ENCODE peak calls at places on chromosomes 13 and 19, in five cellular contexts. Q is K562, J is HepG2, Y is HCT116, S is GM23338. G is an unnamed sample.

GRCh38 chr19:39413269-39413902 is 917 bp downstream of the PLEKHG2 start:
- DNase-seq in Q (peak; percentile 52), J (no peak), S (peak; percentile 74), Y (no peak), G (peak; percentile 71)

GRCh38 chr13:49454388-49455015 is 10.4 kb downstream of the SETDB2 start:
- DNase-seq in J (no peak), S (peak; percentile 6), Y (no peak), Q (no peak), G (no peak)

GRCh38 chr19:45112111-45112827 is 19.3 kb downstream of the PPP1R37 start:
- DNase-seq in J (no peak), S (no peak), Y (no peak), Q (no peak), G (no peak)

GRCh38 chr13:104871456-104871855 is 1664.0 kb downstream of the EFNB2 start:
- DNase-seq in J (no peak), Y (no peak), Q (no peak), S (no peak), G (no peak)

GRCh38 chr13:47250141-47250540 is 353.3 kb upstream of the HTR2A start:
- DNase-seq in Y (no peak), S (no peak), Q (no peak), J (no peak), G (no peak)

GRCh38 chr19:4815426-4816387 is 15.8 kb downstream of the TICAM1 start:
- DNase-seq in S (peak; percentile 98), Q (peak; percentile 99), J (peak; percentile 93), Y (peak; percentile 91), G (peak; percentile 88)

GRCh38 chr19:43984687-43985000 is 656 bp downstream of the ZNF155 start:
- DNase-seq in Q (no peak), Y (no peak), J (no peak), S (no peak), G (no peak)

GRCh38 chr19:4120531-4120930 is 3.4 kb downstream of the MAP2K2 start:
- DNase-seq in S (no peak), Q (no peak), J (no peak), Y (no peak), G (no peak)

GRCh38 chr19:13613447-13613846 is 107.2 kb upstream of the CACNA1A start:
- DNase-seq in Y (no peak), J (no peak), S (no peak), Q (no peak), G (no peak)

GRCh38 chr13:111328111-111328802 is 7.8 kb downstream of the TEX29 start:
- DNase-seq in J (no peak), S (no peak), Q (no peak), Y (no peak), G (no peak)

GRCh38 chr13:99307648-99308339 is 595 bp upstream of the GPR183 start:
- DNase-seq in S (no peak), J (no peak), Y (no peak), Q (peak; percentile 48), G (peak; percentile 84)

GRCh38 chr13:41232715-41233114 is 30.7 kb downstream of the MTRF1 start:
- DNase-seq in J (no peak), Q (no peak), S (no peak), Y (no peak), G (no peak)

GRCh38 chr19:37304190-37304883 is 66.6 kb upstream of the ZNF527 start:
- DNase-seq in J (no peak), Q (peak; percentile 13), Y (no peak), S (no peak), G (no peak)

GRCh38 chr19:6800991-6801396 is 28.5 kb downstream of the VAV1 start:
- DNase-seq in S (no peak), Q (no peak), Y (peak; percentile 39), J (peak; percentile 19), G (peak; percentile 15)

GRCh38 chr19:15393963-15394362 is 14.4 kb upstream of the AKAP8 start:
- DNase-seq in J (no peak), Y (no peak), S (no peak), Q (no peak), G (no peak)

GRCh38 chr19:52734340-52734892 is 428 bp downstream of the ZNF611 start:
- DNase-seq in J (no peak), S (peak; percentile 39), Q (peak; percentile 23), Y (no peak), G (no peak)

GRCh38 chr19:12801466-12802266 is at the start of the genes PRDX2 and THSD8:
- DNase-seq in Y (no peak), Q (peak; percentile 89), J (peak; percentile 53), S (peak; percentile 94), G (peak; percentile 75)

GRCh38 chr19:6744381-6745288 is 5.2 kb downstream of the TRIP10 start:
- DNase-seq in S (no peak), Y (no peak), Q (no peak), J (no peak), G (peak; percentile 78)

GRCh38 chr13:95226932-95227718 is 74.1 kb downstream of the ABCC4 start:
- DNase-seq in Y (no peak), S (no peak), Q (no peak), J (no peak), G (peak; percentile 11)

GRCh38 chr19:58559275-58560006 is 1.0 kb upstream of the UBE2M start:
- DNase-seq in Y (peak; percentile 90), J (peak; percentile 92), S (peak; percentile 96), Q (peak; percentile 98), G (peak; percentile 85)

GRCh38 chr13:24709186-24709913 is 29.1 kb downstream of the ATP12A start:
- DNase-seq in Q (no peak), S (peak; percentile 26), J (no peak), Y (no peak), G (no peak)

GRCh38 chr13:95075506-95075905 is 225.7 kb downstream of the ABCC4 start:
- DNase-seq in Y (no peak), J (no peak), Q (no peak), S (no peak), G (no peak)

DNA sequence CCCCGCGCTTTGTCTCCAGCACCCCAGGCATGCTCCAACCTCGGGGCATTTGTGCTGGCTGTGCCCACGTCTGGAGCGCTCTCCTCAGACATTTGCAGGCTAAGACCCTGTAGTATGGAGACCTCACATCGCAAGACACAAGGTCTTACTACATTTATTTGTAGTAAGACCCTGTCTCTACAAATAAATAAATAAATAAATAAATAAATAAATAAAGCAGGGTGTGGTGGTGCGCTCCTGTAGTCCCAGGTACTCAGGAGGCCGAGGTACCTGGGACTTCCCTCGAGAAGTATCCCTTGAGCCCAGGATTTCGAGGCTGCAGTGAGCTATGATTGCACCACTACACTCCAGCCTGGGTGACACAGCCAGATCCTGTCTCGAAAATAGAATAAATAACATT is 4.6 kb downstream of the NXNL1 start:
- DNase-seq in Q (no peak), Y (no peak), J (no peak), S (no peak), G (no peak)
- TF ChIP-seq EZH2 in Q (no peak), Y (no peak), J (no peak), S (no peak), G (peak; percentile 22)

GRCh38 chr13:113086031-113086750 is 19.4 kb upstream of the F7 start:
- DNase-seq in S (peak; percentile 74), J (no peak), Y (no peak), Q (peak; percentile 43), G (no peak)

GRCh38 chr13:113083402-113084061 is 22.1 kb upstream of the F7 start:
- DNase-seq in Q (no peak), Y (peak; percentile 42), S (no peak), J (no peak), G (no peak)

GRCh38 chr13:113083022-113083373 is 22.6 kb upstream of the F7 start:
- DNase-seq in S (no peak), Q (no peak), Y (no peak), J (no peak), G (no peak)

GRCh38 chr13:113084943-113085540 is 20.5 kb upstream of the F7 start:
- DNase-seq in Q (no peak), J (no peak), Y (no peak), S (no peak), G (no peak)

GRCh38 chr13:113084094-113084942 is 21.3 kb upstream of the F7 start:
- DNase-seq in S (peak; percentile 47), Y (no peak), J (no peak), Q (no peak), G (no peak)
- H2AFZ ChIP-seq in S (no peak overlapping the region), Y (no peak overlapping the region), J (no peak overlapping the region), Q (no peak overlapping the region), G (no peak overlapping the region)

GRCh38 chr13:113862766-113863510 is 938 bp downstream of the GAS6 start:
- DNase-seq in S (peak; percentile 78), Y (no peak), J (no peak), Q (peak; percentile 59), G (peak; percentile 30)
- TF ChIP-seq POLR2AphosphoS5 in S (no peak), Y (no peak), J (no peak), Q (no peak), G (no peak)

DNA sequence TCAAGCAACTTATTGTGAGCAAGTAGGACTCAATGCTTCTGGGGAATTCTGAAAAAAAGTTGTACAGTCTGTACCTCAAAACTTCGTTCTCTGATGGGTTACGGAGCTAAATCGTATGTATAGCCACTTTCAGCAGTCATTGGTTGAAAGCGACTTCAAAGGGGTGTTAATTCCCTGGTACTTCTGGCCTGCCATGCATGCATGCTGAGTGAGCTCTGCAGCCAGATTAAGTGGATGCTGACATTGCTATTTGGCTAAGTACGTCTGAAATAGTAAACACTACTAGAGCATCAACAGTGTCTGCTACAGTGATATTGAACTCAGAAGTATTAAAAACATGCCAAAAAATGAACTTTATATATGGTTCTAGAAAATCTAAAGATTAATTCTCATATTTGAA is 1183.1 kb upstream of the PCDH20 start:
- DNase-seq in Y (no peak), J (no peak), Q (no peak), S (peak; percentile 18), G (no peak)
- TF ChIP-seq EZH2 in Y (no peak), J (no peak), Q (no peak), S (no peak), G (no peak)

G was measured in endothelial cell of umbilical vein.